ENCODE peak calls at places on chromosome 14, in five cellular contexts. One of them, this sample, is unnamed.

GRCh38 chr14:22981090-22982012 is 1.0 kb downstream of the AJUBA start:
- DNase-seq in keratinocyte: no peak
- DNase-seq in astrocyte of the cerebellum: no peak
- DNase-seq in dorsolateral prefrontal cortex: no peak
- DNase-seq in fibroblast of lung: no peak
- DNase-seq in this sample: no peak

GRCh38 chr14:64698899-64699298 is 5.3 kb upstream of the PLEKHG3 start:
- DNase-seq in keratinocyte: no peak
- DNase-seq in astrocyte of the cerebellum: no peak
- DNase-seq in dorsolateral prefrontal cortex: no peak
- DNase-seq in fibroblast of lung: no peak
- DNase-seq in this sample: no peak

GRCh38 chr14:94681300-94682060 is 69.3 kb downstream of the SERPINA3 start:
- DNase-seq in keratinocyte: peak; percentile 17
- DNase-seq in astrocyte of the cerebellum: no peak
- DNase-seq in dorsolateral prefrontal cortex: no peak
- DNase-seq in fibroblast of lung: peak; percentile 49
- DNase-seq in this sample: peak; percentile 73

GRCh38 chr14:23209651-23210423 is 26.4 kb upstream of the SLC7A8 start:
- DNase-seq in keratinocyte: no peak
- DNase-seq in astrocyte of the cerebellum: no peak
- DNase-seq in dorsolateral prefrontal cortex: no peak
- DNase-seq in fibroblast of lung: peak; percentile 70
- DNase-seq in this sample: peak; percentile 3

GRCh38 chr14:58717821-58718220 is 80.1 kb downstream of the DACT1 start:
- DNase-seq in keratinocyte: no peak
- DNase-seq in astrocyte of the cerebellum: no peak
- DNase-seq in dorsolateral prefrontal cortex: no peak
- DNase-seq in fibroblast of lung: peak; percentile 39
- DNase-seq in this sample: no peak

GRCh38 chr14:49619730-49620129 is 696 bp downstream of the RPL36AL start:
- DNase-seq in keratinocyte: no peak
- DNase-seq in astrocyte of the cerebellum: no peak
- DNase-seq in dorsolateral prefrontal cortex: no peak
- DNase-seq in fibroblast of lung: no peak
- DNase-seq in this sample: no peak

GRCh38 chr14:99549684-99550083 is 54.3 kb downstream of the CCDC85C start:
- DNase-seq in keratinocyte: no peak
- DNase-seq in astrocyte of the cerebellum: no peak
- DNase-seq in dorsolateral prefrontal cortex: no peak
- DNase-seq in fibroblast of lung: no peak
- DNase-seq in this sample: no peak

GRCh38 chr14:49286257-49286983 is 299.8 kb downstream of the RPS29 start:
- DNase-seq in keratinocyte: no peak
- DNase-seq in astrocyte of the cerebellum: no peak
- DNase-seq in dorsolateral prefrontal cortex: no peak
- DNase-seq in fibroblast of lung: no peak
- DNase-seq in this sample: no peak

GRCh38 chr14:100633406-100633805 is 46.2 kb upstream of the BEGAIN start:
- DNase-seq in keratinocyte: no peak
- DNase-seq in astrocyte of the cerebellum: no peak
- DNase-seq in dorsolateral prefrontal cortex: no peak
- DNase-seq in fibroblast of lung: no peak
- DNase-seq in this sample: no peak

DNA sequence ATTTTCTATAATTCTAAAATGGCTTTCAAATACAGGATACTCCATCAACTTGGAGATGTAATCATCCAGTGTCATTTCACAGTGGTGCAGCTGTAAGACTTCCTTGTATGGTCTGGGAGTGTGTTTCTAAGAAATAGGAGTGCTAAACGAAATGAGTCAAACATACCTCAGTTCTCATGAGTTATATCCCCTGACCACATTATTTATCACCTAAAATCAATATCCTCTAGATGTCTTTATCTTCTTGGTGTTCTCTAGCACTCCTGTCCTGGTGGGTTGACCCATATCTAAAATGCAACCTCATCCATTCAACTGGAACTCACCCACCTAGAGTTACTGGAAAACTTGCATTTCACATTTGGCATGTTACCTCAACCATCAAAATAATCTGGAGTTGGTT is 33.2 kb downstream of the TMEM30B start:
- DNase-seq in keratinocyte: no peak
- DNase-seq in astrocyte of the cerebellum: peak; percentile 88
- DNase-seq in dorsolateral prefrontal cortex: no peak
- DNase-seq in fibroblast of lung: peak; percentile 45
- DNase-seq in this sample: no peak
- H3K4me3 ChIP-seq in keratinocyte: no peak overlapping the region
- H3K4me3 ChIP-seq in astrocyte of the cerebellum: no peak overlapping the region
- H3K4me3 ChIP-seq in dorsolateral prefrontal cortex: no peak overlapping the region
- H3K4me3 ChIP-seq in fibroblast of lung: no peak overlapping the region
- H3K4me3 ChIP-seq in this sample: no peak overlapping the region

DNA sequence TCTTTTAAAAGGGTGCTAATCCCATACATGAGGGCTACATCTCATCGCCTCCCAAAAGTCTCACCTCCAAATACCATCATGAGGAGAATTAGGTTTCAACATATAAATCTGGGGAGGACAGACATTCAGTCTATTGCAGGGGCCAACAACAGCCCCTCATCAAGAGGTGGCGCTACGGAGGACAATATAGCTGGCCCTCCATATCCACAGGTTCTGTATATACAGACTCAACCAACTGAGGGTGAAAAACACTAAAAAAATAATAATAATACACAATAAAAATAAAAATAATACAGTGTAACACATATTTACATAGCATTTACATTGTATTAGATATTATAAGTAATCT is 19.1 kb upstream of the PCNX1 start:
- DNase-seq in keratinocyte: no peak
- DNase-seq in astrocyte of the cerebellum: no peak
- DNase-seq in dorsolateral prefrontal cortex: no peak
- DNase-seq in fibroblast of lung: no peak
- DNase-seq in this sample: no peak
- TF ChIP-seq CTCF in keratinocyte: no peak
- TF ChIP-seq CTCF in astrocyte of the cerebellum: no peak
- TF ChIP-seq CTCF in dorsolateral prefrontal cortex: no peak
- TF ChIP-seq CTCF in fibroblast of lung: no peak
- TF ChIP-seq CTCF in this sample: no peak

GRCh38 chr14:20692111-20692751 is 3.7 kb downstream of the ANG start:
- DNase-seq in keratinocyte: no peak
- DNase-seq in astrocyte of the cerebellum: no peak
- DNase-seq in dorsolateral prefrontal cortex: no peak
- DNase-seq in fibroblast of lung: no peak
- DNase-seq in this sample: no peak

GRCh38 chr14:20687362-20688166 is 1.0 kb upstream of the ANG start:
- DNase-seq in keratinocyte: no peak
- DNase-seq in astrocyte of the cerebellum: no peak
- DNase-seq in dorsolateral prefrontal cortex: no peak
- DNase-seq in fibroblast of lung: no peak
- DNase-seq in this sample: no peak

GRCh38 chr14:20686386-20687143 is 2.0 kb upstream of the ANG start:
- DNase-seq in keratinocyte: no peak
- DNase-seq in astrocyte of the cerebellum: no peak
- DNase-seq in dorsolateral prefrontal cortex: no peak
- DNase-seq in fibroblast of lung: peak; percentile 4
- DNase-seq in this sample: no peak

GRCh38 chr14:20688167-20688839 is at the start of gene ANG:
- DNase-seq in keratinocyte: no peak
- DNase-seq in astrocyte of the cerebellum: no peak
- DNase-seq in dorsolateral prefrontal cortex: no peak
- DNase-seq in fibroblast of lung: no peak
- DNase-seq in this sample: no peak

GRCh38 chr14:20690848-20691640 is 2.5 kb downstream of the ANG start:
- DNase-seq in keratinocyte: no peak
- DNase-seq in astrocyte of the cerebellum: peak; percentile 60
- DNase-seq in dorsolateral prefrontal cortex: no peak
- DNase-seq in fibroblast of lung: peak; percentile 76
- DNase-seq in this sample: peak; percentile 86
- H3K4me3 ChIP-seq in keratinocyte: no peak overlapping the region
- H3K4me3 ChIP-seq in astrocyte of the cerebellum: no peak overlapping the region
- H3K4me3 ChIP-seq in dorsolateral prefrontal cortex: no peak overlapping the region
- H3K4me3 ChIP-seq in fibroblast of lung: no peak overlapping the region
- H3K4me3 ChIP-seq in this sample: no peak overlapping the region

DNA sequence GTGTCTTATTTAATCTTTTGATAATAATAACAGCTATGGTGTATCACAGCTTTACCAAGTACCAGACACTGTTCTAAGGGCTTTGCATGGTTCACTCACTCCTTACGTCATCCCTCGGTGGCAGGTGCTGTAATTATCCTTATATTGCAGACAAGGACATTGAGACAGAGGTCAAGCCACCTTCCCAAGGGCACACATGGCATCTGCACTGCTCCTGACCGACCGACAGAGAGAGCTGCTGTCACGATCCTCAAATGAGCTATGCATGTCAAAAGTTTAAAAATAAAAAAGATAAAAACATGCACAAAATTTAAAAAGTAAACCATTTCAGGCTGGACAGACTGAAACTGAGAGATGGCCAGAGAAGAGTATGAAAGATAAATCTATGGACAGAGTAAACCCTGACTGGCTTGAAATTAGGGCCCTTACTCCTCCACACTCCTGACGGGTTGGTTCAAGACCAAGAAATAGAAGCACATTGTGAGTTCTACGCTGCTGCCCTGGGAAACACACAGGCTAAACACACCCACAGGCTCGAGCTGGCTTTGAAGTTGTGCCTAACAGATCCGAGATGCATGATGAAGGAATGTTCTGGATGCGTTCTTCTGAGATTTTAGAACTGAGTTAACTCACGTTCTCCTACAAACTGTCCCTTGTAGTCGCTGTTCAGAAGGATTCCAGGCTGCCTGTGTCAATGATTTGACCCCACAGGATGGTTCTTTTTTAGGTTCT is 268.7 kb downstream of the ZFP36L1 start:
- DNase-seq in keratinocyte: no peak
- DNase-seq in astrocyte of the cerebellum: no peak
- DNase-seq in dorsolateral prefrontal cortex: no peak
- DNase-seq in fibroblast of lung: peak; percentile 36
- DNase-seq in this sample: peak; percentile 38
- TF ChIP-seq CTCF in keratinocyte: peak; percentile 54
- TF ChIP-seq CTCF in astrocyte of the cerebellum: no peak
- TF ChIP-seq CTCF in dorsolateral prefrontal cortex: peak; percentile 27
- TF ChIP-seq CTCF in fibroblast of lung: peak; percentile 64
- TF ChIP-seq CTCF in this sample: peak; percentile 41

GRCh38 chr14:103121846-103122577 is 1.2 kb upstream of the TNFAIP2 start:
- DNase-seq in keratinocyte: no peak
- DNase-seq in astrocyte of the cerebellum: peak; percentile 51
- DNase-seq in dorsolateral prefrontal cortex: no peak
- DNase-seq in fibroblast of lung: peak; percentile 80
- DNase-seq in this sample: peak; percentile 92
- H3K4me3 ChIP-seq in keratinocyte: no peak overlapping the region
- H3K4me3 ChIP-seq in astrocyte of the cerebellum: no peak overlapping the region
- H3K4me3 ChIP-seq in dorsolateral prefrontal cortex: no peak overlapping the region
- H3K4me3 ChIP-seq in fibroblast of lung: no peak overlapping the region
- H3K4me3 ChIP-seq in this sample: peak overlapping the region; percentile 22

DNA sequence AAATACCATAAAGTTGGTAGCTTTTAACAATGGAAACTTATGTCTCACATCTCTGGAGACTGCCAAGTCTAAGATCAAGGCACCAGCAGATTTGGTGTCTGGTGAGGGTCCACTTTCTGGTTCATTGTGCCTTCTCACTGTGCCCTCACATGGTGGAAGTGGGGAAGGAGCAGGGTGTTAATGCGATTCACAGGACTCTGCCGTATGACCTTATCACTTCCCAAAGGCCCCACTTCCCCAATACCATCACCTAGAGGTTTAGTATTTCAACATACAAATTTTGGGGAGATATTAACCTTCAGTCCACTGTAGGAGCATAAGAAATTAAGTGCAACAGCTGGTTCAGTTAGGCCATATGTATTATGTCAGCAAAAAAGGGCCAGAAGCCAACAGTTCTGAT is 24.8 kb downstream of the DDHD1 start:
- DNase-seq in keratinocyte: no peak
- DNase-seq in astrocyte of the cerebellum: no peak
- DNase-seq in dorsolateral prefrontal cortex: no peak
- DNase-seq in fibroblast of lung: no peak
- DNase-seq in this sample: no peak
- TF ChIP-seq CTCF in keratinocyte: no peak
- TF ChIP-seq CTCF in astrocyte of the cerebellum: no peak
- TF ChIP-seq CTCF in dorsolateral prefrontal cortex: no peak
- TF ChIP-seq CTCF in fibroblast of lung: no peak
- TF ChIP-seq CTCF in this sample: no peak

DNA sequence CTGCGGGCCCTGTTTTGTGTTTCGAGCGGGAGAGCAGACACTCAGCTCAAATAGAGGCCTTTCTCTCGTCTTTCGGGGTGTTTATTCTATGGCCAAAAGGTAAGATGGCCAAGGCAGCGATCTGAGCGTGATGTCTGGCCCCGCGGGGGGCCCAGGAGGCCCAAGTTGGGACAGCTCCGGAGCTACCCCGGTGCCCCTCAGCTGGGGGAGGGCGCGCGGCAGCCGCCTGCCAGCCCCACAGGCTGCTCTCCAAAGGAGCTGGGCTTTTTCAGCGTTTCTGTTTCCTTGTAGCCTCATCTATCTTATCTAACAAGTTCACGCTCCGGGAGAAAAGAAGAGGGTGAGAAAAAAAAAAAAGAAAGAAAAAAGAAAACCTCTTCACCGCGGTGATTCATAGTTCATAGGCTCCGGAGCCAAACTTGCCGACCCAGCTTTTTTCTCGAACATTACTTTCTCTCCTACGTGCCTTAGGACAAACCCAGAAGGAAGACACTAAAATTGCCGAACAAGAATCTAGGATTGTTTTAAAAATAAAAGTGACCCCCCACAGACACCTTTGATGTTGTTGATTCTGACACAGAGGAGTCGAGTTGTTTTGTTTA is 7.4 kb upstream of the FOXG1 start:
- DNase-seq in keratinocyte: no peak
- DNase-seq in astrocyte of the cerebellum: no peak
- DNase-seq in dorsolateral prefrontal cortex: no peak
- DNase-seq in fibroblast of lung: no peak
- DNase-seq in this sample: no peak
- H3K4me3 ChIP-seq in keratinocyte: no peak overlapping the region
- H3K4me3 ChIP-seq in astrocyte of the cerebellum: peak overlapping the region; percentile 17
- H3K4me3 ChIP-seq in dorsolateral prefrontal cortex: peak overlapping the region; percentile 0
- H3K4me3 ChIP-seq in fibroblast of lung: no peak overlapping the region
- H3K4me3 ChIP-seq in this sample: no peak overlapping the region

GRCh38 chr14:104689620-104690265 is 325 bp downstream of the INF2 start:
- DNase-seq in keratinocyte: no peak
- DNase-seq in astrocyte of the cerebellum: no peak
- DNase-seq in dorsolateral prefrontal cortex: no peak
- DNase-seq in fibroblast of lung: peak; percentile 17
- DNase-seq in this sample: no peak

GRCh38 chr14:104688505-104688754 is 988 bp upstream of the INF2 start:
- DNase-seq in keratinocyte: no peak
- DNase-seq in astrocyte of the cerebellum: no peak
- DNase-seq in dorsolateral prefrontal cortex: no peak
- DNase-seq in fibroblast of lung: no peak
- DNase-seq in this sample: no peak

GRCh38 chr14:104687601-104688504 is 1.6 kb upstream of the INF2 start:
- DNase-seq in keratinocyte: no peak
- DNase-seq in astrocyte of the cerebellum: no peak
- DNase-seq in dorsolateral prefrontal cortex: no peak
- DNase-seq in fibroblast of lung: peak; percentile 55
- DNase-seq in this sample: peak; percentile 65

GRCh38 chr14:104690266-104690711 is 871 bp downstream of the INF2 start:
- DNase-seq in keratinocyte: no peak
- DNase-seq in astrocyte of the cerebellum: no peak
- DNase-seq in dorsolateral prefrontal cortex: no peak
- DNase-seq in fibroblast of lung: no peak
- DNase-seq in this sample: no peak

GRCh38 chr14:104688755-104689619 is at the start of gene INF2:
- DNase-seq in keratinocyte: no peak
- DNase-seq in astrocyte of the cerebellum: no peak
- DNase-seq in dorsolateral prefrontal cortex: no peak
- DNase-seq in fibroblast of lung: peak; percentile 45
- DNase-seq in this sample: peak; percentile 45
- TF ChIP-seq CTCF in keratinocyte: no peak
- TF ChIP-seq CTCF in astrocyte of the cerebellum: no peak
- TF ChIP-seq CTCF in dorsolateral prefrontal cortex: no peak
- TF ChIP-seq CTCF in fibroblast of lung: no peak
- TF ChIP-seq CTCF in this sample: no peak

This sample was measured in fibroblast of pulmonary artery.